ENCODE peak calls at places on chromosome 12, in seven cellular contexts. H, C, O, G, P, K and S are unnamed samples.

GRCh38 chr12:128968668-128969067 is 115.4 kb downstream of the GLT1D1 start:
- DNase-seq in H (no peak), C (no peak), O (no peak), G (no peak), P (no peak), K (no peak), S (no peak)

GRCh38 chr12:124506145-124506831 is 61.1 kb downstream of the NCOR2 start:
- DNase-seq in H (peak), C (peak), O (peak), G (no peak), P (peak), K (peak), S (peak)

GRCh38 chr12:46983959-46984833 is 95.2 kb upstream of the PCED1B start:
- DNase-seq in H (no peak), C (peak), O (peak), G (no peak), P (peak), K (peak), S (peak)

GRCh38 chr12:49909328-49909727 is 5.6 kb upstream of the FAIM2 start:
- DNase-seq in H (no peak), C (no peak), O (no peak), G (no peak), P (no peak), K (no peak), S (no peak)

GRCh38 chr12:65891987-65892481 is 67.8 kb downstream of the HMGA2 start:
- DNase-seq in H (no peak), C (peak), O (peak), G (no peak), P (no peak), K (peak), S (peak)

GRCh38 chr12:132054983-132055382 is 89.1 kb downstream of the DDX51 start:
- DNase-seq in H (no peak), C (no peak), O (no peak), G (no peak), P (no peak), K (no peak), S (no peak)

GRCh38 chr12:3945671-3946070 is 72.5 kb upstream of the PARP11 start:
- DNase-seq in H (no peak), C (no peak), O (no peak), G (no peak), P (no peak), K (no peak), S (no peak)

GRCh38 chr12:53989227-53990113 is 4.5 kb downstream of the HOXC10 start:
- DNase-seq in H (no peak), C (no peak), O (no peak), G (no peak), P (no peak), K (no peak), S (no peak)

GRCh38 chr12:79262938-79263337 is 398.4 kb downstream of the SYT1 start:
- DNase-seq in H (no peak), C (no peak), O (no peak), G (no peak), P (no peak), K (peak), S (no peak)

GRCh38 chr12:3132636-3133409 is 55.6 kb downstream of the TSPAN9 start:
- DNase-seq in H (no peak), C (no peak), O (no peak), G (no peak), P (no peak), K (peak), S (peak)